ENCODE peak calls at places on chromosomes 7 and 10, in eight cellular contexts. T, D, G, J, K, S, H and I are unnamed samples. For H3K4me1, the result is how much of the 10 kb centered on the place peaks cover.

GRCh38 chr7:26898917-26899316 is 34.5 kb upstream of the SKAP2 start:
- DNase-seq in T (no peak), D (no peak), G (peak), J (no peak), K (no peak), S (no peak), H (no peak), I (no peak)

GRCh38 chr7:142917447-142917846 is 16.1 kb downstream of the TRPV5 start:
- DNase-seq in T (no peak), D (no peak), G (no peak), J (no peak), K (no peak), S (no peak), H (no peak), I (no peak)

GRCh38 chr10:131755200-131755599 is 145.6 kb upstream of the PPP2R2D start:
- DNase-seq in T (no peak), D (no peak), G (no peak), J (no peak), K (peak), S (no peak), H (no peak), I (no peak)

GRCh38 chr7:6175642-6176041 is 96.8 kb downstream of the CYTH3 start:
- DNase-seq in T (no peak), D (no peak), G (peak), J (no peak), K (no peak), S (no peak), H (no peak), I (no peak)

GRCh38 chr7:114405427-114405826 is 9.2 kb upstream of the FOXP2 start:
- DNase-seq in T (no peak), D (peak), G (no peak), J (peak), K (peak), S (no peak), H (no peak), I (peak)

GRCh38 chr10:37712489-37713131 is 144.8 kb downstream of the ZNF248 start:
- DNase-seq in T (no peak), D (no peak), G (no peak), J (no peak), K (no peak), S (no peak), H (no peak), I (no peak)

GRCh38 chr7:518630-519428 is 817 bp downstream of the PDGFA start:
- DNase-seq in T (peak), D (peak), G (peak), J (peak), K (peak), S (peak), H (peak), I (peak)

GRCh38 chr7:106840342-106840741 is 24.7 kb upstream of the PIK3CG start:
- DNase-seq in T (no peak), D (no peak), G (no peak), J (peak), K (no peak), S (no peak), H (no peak), I (no peak)

GRCh38 chr7:99040104-99040958 is 103.6 kb downstream of the SMURF1 start:
- DNase-seq in T (peak), D (peak), G (peak), J (peak), K (peak), S (peak), H (peak), I (peak)

GRCh38 chr10:48604408-48605263 is at the start of gene ARHGAP22:
- DNase-seq in T (peak), D (peak), G (peak), J (peak), K (peak), S (no peak), H (peak), I (peak)

GRCh38 chr10:8927705-8928104 is 873.2 kb downstream of the GATA3 start:
- DNase-seq in T (no peak), D (no peak), G (no peak), J (no peak), K (no peak), S (no peak), H (no peak), I (no peak)

GRCh38 chr10:5391780-5392179 is 12.8 kb downstream of the TUBAL3 start:
- DNase-seq in T (no peak), D (no peak), G (no peak), J (no peak), K (no peak), S (no peak), H (no peak), I (no peak)

GRCh38 chr7:20439786-20440185 is 109.1 kb downstream of the ITGB8 start:
- DNase-seq in T (no peak), D (no peak), G (no peak), J (no peak), K (no peak), S (no peak), H (no peak), I (no peak)

GRCh38 chr10:7438196-7438986 is 27.6 kb upstream of the SFMBT2 start:
- DNase-seq in T (no peak), D (peak), G (no peak), J (no peak), K (no peak), S (no peak), H (peak), I (no peak)

GRCh38 chr10:79029478-79030390 is 39.0 kb upstream of the ZMIZ1 start:
- DNase-seq in T (no peak), D (no peak), G (peak), J (no peak), K (no peak), S (no peak), H (no peak), I (no peak)

GRCh38 chr7:5598769-5599371 is 175.2 kb upstream of the TNRC18 start:
- DNase-seq in T (no peak), D (peak), G (no peak), J (peak), K (peak), S (no peak), H (peak), I (no peak)

GRCh38 chr7:79806161-79806734 is 328.4 kb upstream of the GNAI1 start:
- DNase-seq in T (no peak), D (peak), G (no peak), J (peak), K (peak), S (no peak), H (no peak), I (no peak)

GRCh38 chr7:12475362-12476063 is 71.8 kb upstream of the VWDE start:
- DNase-seq in T (no peak), D (peak), G (no peak), J (peak), K (peak), S (no peak), H (no peak), I (no peak)

GRCh38 chr7:139521439-139521838 is 2.0 kb upstream of the CLEC2L start:
- DNase-seq in T (no peak), D (no peak), G (no peak), J (no peak), K (no peak), S (no peak), H (no peak), I (no peak)

GRCh38 chr10:13080643-13081042 is 19.3 kb upstream of the OPTN start:
- DNase-seq in T (no peak), D (no peak), G (no peak), J (no peak), K (no peak), S (no peak), H (no peak), I (no peak)

GRCh38 chr7:107920048-107920772 is 29.2 kb downstream of the DLD start:
- DNase-seq in T (no peak), D (no peak), G (no peak), J (no peak), K (no peak), S (no peak), H (no peak), I (no peak)

GRCh38 chr7:82015751-82016150 is 245.9 kb upstream of the HGF start:
- DNase-seq in T (no peak), D (no peak), G (no peak), J (no peak), K (peak), S (no peak), H (no peak), I (no peak)

GRCh38 chr7:68321776-68322496 is 1276.3 kb upstream of the AUTS2 start:
- DNase-seq in T (no peak), D (no peak), G (peak), J (no peak), K (no peak), S (no peak), H (no peak), I (no peak)

GRCh38 chr7:150620061-150620460 is 12.1 kb downstream of the GIMAP6 start:
- DNase-seq in T (no peak), D (no peak), G (no peak), J (no peak), K (no peak), S (no peak), H (no peak), I (no peak)

GRCh38 chr10:89535185-89536012 is at the start of gene SLC16A12:
- DNase-seq in T (peak), D (peak), G (no peak), J (peak), K (no peak), S (no peak), H (peak), I (no peak)

GRCh38 chr10:124708246-124708779 is 35.9 kb downstream of the FAM53B start:
- DNase-seq in T (no peak), D (no peak), G (no peak), J (no peak), K (no peak), S (no peak), H (no peak), I (peak)

GRCh38 chr10:124710266-124710881 is 33.8 kb downstream of the FAM53B start:
- DNase-seq in T (no peak), D (no peak), G (no peak), J (no peak), K (no peak), S (no peak), H (no peak), I (no peak)

GRCh38 chr10:124708922-124709520 is 35.2 kb downstream of the FAM53B start:
- DNase-seq in T (no peak), D (no peak), G (no peak), J (peak), K (no peak), S (no peak), H (peak), I (no peak)

GRCh38 chr10:124711145-124711544 is 33.0 kb downstream of the FAM53B start:
- DNase-seq in T (no peak), D (no peak), G (no peak), J (no peak), K (no peak), S (no peak), H (no peak), I (no peak)

DNA sequence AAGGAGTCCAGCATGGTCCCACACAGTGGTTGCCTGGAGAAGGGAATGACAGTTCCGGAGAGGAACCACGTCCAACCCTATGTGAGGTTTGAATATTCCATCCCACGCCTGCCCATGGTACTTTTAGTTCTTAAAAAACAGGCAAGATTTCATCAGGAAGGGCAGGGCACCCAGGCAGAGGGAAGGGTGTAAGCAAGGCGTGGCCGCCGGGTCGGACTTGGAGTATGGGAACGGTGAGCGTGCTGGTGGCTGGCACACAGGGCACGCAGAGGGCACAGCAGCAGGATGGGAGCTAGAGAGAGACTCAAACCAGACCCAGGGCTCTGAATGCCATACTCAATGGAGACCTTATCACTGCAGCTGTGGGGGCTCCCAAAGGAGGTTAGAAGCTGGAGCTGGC is 34.3 kb downstream of the FAM53B start:
- DNase-seq in T (peak), D (no peak), G (peak), J (no peak), K (no peak), S (peak), H (no peak), I (peak)
- H3K4me1 ChIP-seq in T (half or more), D (under half), G (under half), J (under half), K (under half), S (half or more), H (under half), I (under half)

GRCh38 chr7:49367072-49367471 is 406.4 kb upstream of the VWC2 start:
- DNase-seq in T (no peak), D (no peak), G (no peak), J (no peak), K (no peak), S (no peak), H (no peak), I (no peak)
- H3K4me1 ChIP-seq in T (under half), D (under half), G (under half), J (under half), K (under half), S (under half), H (under half), I (under half)

GRCh38 chr10:126277177-126277576 is 111.1 kb downstream of the ADAM12 start:
- DNase-seq in T (no peak), D (no peak), G (no peak), J (peak), K (no peak), S (no peak), H (no peak), I (no peak)

GRCh38 chr10:126283307-126283706 is 105.0 kb downstream of the ADAM12 start:
- DNase-seq in T (no peak), D (no peak), G (no peak), J (no peak), K (no peak), S (no peak), H (no peak), I (no peak)

GRCh38 chr10:126278846-126279245 is 109.4 kb downstream of the ADAM12 start:
- DNase-seq in T (no peak), D (no peak), G (no peak), J (peak), K (no peak), S (no peak), H (no peak), I (no peak)
- H3K4me1 ChIP-seq in T (under half), D (under half), G (under half), J (under half), K (under half), S (under half), H (under half), I (under half)

GRCh38 chr10:122139226-122139625 is 131.9 kb upstream of the BTBD16 start:
- DNase-seq in T (no peak), D (no peak), G (no peak), J (no peak), K (no peak), S (no peak), H (peak), I (no peak)
- H3K4me1 ChIP-seq in T (under half), D (under half), G (under half), J (under half), K (half or more), S (half or more), H (under half), I (under half)

DNA sequence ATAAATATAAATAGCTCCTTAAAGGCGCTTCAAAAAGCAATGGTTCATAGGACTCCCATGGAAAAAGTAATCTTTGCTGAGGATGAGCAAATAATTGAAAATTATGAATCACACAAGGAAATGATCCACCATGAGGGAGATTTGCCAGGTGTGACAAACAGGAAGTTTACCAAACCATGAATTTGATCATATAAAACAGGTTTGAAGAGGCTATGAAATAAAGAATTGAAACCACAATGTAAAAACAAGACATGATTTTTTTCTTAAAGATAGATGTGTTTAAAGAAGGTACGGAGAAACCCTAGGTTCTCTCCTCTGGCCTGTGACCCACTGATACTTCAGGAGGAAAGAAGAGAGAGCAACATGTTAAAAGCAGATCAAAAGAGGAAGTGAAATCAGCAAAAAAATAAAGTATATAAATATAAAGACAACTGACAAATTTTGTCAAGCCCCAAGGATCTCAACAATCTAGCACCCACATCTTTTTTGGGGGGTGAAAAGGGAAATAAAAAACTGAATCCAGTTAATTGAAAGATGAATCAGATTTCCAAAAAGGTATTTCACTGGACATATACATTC is 111.3 kb upstream of the ASAH2 start:
- DNase-seq in T (no peak), D (no peak), G (no peak), J (no peak), K (peak), S (no peak), H (no peak), I (no peak)
- H3K4me1 ChIP-seq in T (under half), D (under half), G (under half), J (under half), K (under half), S (under half), H (under half), I (under half)

DNA sequence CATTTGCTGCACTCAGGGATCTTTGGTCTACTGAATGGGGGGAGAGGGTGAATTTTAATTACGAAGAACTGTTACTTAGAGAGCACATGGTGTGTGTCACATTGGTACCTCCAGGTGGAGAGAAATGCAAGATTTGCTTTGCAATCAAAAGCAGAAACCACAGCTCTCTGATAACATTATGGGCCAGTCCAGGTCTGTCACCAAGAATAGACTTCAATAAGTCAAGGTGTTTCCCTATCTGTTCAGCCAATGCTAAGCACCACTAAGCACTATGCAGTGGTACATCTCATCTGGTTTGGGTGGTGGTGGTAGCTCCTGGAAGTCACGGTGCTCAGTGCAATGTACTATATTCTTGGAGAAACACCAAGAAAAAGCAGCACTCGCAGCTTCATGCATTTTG is 119.6 kb upstream of the AFAP1L2 start:
- DNase-seq in T (no peak), D (no peak), G (no peak), J (no peak), K (no peak), S (no peak), H (no peak), I (no peak)
- H3K4me1 ChIP-seq in T (under half), D (half or more), G (under half), J (under half), K (half or more), S (half or more), H (under half), I (under half)